ENCODE peak calls at places on chromosomes 11 and 22, in nine cellular contexts. C is IMR-90, K is stomach, N is Peyer's patch, D is suprapubic skin, A is adrenal gland, J is A549, W is transverse colon, P is body of pancreas. O is an unnamed sample. For H3K4me1 and H3K9me3, the result is how much of the 10 kb centered on the place peaks cover.

GRCh38 chr11:93603671-93604070 is 57.8 kb upstream of the CEP295 start:
- DNase-seq in C (no peak), K (no peak), A (no peak), D (no peak), P (no peak), J (no peak), W (no peak), N (no peak), O (no peak)

GRCh38 chr11:130103296-130103814 is 33.7 kb downstream of the APLP2 start:
- DNase-seq in A (no peak), W (no peak), K (no peak), C (peak), D (no peak), N (no peak), P (no peak), J (no peak), O (no peak)

GRCh38 chr22:25555506-25556060 is 8.9 kb upstream of the GRK3 start:
- DNase-seq in N (no peak), C (no peak), A (no peak), J (no peak), P (no peak), K (no peak), W (no peak), D (no peak), O (no peak)

GRCh38 chr22:17368727-17369552 is at the start of gene CECR2:
- DNase-seq in D (peak), W (peak), C (no peak), J (peak), P (peak), K (no peak), N (peak), A (peak), O (peak)

GRCh38 chr11:112334381-112334780 is 73.7 kb upstream of the PLET1 start:
- DNase-seq in W (no peak), K (no peak), A (no peak), N (no peak), C (no peak), P (no peak), D (no peak), J (no peak), O (no peak)

GRCh38 chr11:12189543-12190235 is 79.3 kb downstream of the MICAL2 start:
- DNase-seq in C (no peak), K (no peak), D (no peak), A (no peak), P (no peak), W (no peak), J (no peak), N (no peak), O (no peak)

GRCh38 chr11:112100457-112100856 is 13.8 kb downstream of the SDHD start:
- DNase-seq in K (no peak), A (no peak), D (no peak), N (no peak), W (no peak), C (peak), P (no peak), J (no peak), O (no peak)

GRCh38 chr22:21020802-21021429 is 6.0 kb downstream of the P2RX6 start:
- DNase-seq in W (no peak), D (no peak), N (no peak), J (no peak), A (no peak), P (no peak), C (no peak), K (no peak), O (no peak)

GRCh38 chr11:121722431-121723256 is 269.9 kb upstream of the SORL1-AS1 start:
- DNase-seq in N (no peak), D (peak), C (peak), A (peak), P (peak), W (peak), K (peak), J (no peak), O (peak)

GRCh38 chr11:69292221-69292648 is 1.7 kb upstream of the MYEOV start:
- DNase-seq in P (peak), K (no peak), J (peak), W (peak), A (no peak), D (no peak), N (no peak), C (no peak), O (no peak)

GRCh38 chr11:8636127-8636526 is 42.1 kb upstream of the STK33 start:
- DNase-seq in W (no peak), C (no peak), P (no peak), N (no peak), J (no peak), K (no peak), D (no peak), A (no peak), O (no peak)

GRCh38 chr22:41574847-41575381 is 14.1 kb downstream of the CSDC2 start:
- DNase-seq in A (peak), K (peak), W (peak), N (peak), J (no peak), C (peak), P (peak), D (no peak), O (peak)

GRCh38 chr11:126495281-126495680 is 139.8 kb downstream of the ST3GAL4 start:
- DNase-seq in K (no peak), A (no peak), J (no peak), P (no peak), W (no peak), C (no peak), N (peak), D (no peak), O (no peak)

GRCh38 chr11:120231963-120232362 is 8.0 kb upstream of the POU2F3 start:
- DNase-seq in W (no peak), D (no peak), N (no peak), J (no peak), K (no peak), P (no peak), A (no peak), C (no peak), O (no peak)
- TF ChIP-seq POLR2A in W (no peak), D (no peak), N (no peak), J (no peak), K (no peak), P (no peak), A (no peak), C (no peak), O (no peak)

GRCh38 chr11:60992842-60993409 is 21.4 kb downstream of the CD6 start:
- DNase-seq in C (no peak), N (peak), A (no peak), J (no peak), D (no peak), W (no peak), K (peak), P (no peak), O (peak)
- H3K4me1 ChIP-seq in C (under half), N (under half), A (under half), J (under half), D (under half), W (under half), K (under half), P (under half), O (under half)

DNA sequence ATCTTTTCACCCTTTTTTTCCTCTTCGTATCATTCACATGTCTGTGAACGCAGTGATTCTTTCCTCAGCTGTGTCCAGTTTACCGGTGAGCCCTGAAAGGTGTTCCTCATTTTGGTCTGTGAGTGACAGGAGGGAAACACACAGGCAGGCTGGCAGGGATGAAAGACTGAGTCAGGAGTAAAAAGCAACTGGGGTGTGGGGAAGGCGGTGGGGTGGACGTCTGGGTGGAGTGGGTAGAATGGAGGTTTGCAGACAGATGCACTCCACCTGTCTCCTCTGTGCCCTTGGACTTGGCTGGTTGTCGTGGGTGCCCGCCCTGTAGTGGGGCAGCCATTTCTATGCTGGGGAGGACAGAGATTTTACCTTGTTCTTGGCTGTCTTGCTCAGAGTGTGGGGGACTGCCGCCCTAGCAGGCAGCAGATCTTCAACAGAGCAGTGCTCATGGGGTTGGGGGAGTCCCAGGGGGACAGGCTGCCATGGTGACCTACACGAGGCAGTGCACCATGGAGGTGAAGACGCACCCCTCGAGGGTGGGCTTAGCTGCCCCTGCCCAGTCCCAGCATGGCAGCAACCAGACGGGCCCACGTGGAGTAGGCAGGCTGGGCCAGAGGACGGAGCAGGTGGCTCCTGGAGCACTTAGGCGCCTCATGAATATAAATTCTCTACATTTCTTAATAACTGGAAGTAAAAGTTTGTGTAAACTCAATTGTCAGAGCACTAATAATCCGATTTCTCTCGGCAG is 603.7 kb downstream of the TBC1D22A start:
- DNase-seq in D (peak), J (no peak), W (no peak), P (no peak), K (peak), A (no peak), C (no peak), N (no peak), O (no peak)
- H3K9me3 ChIP-seq in D (under half), J (under half), W (under half), P (under half), K (under half), A (under half), C (under half), N (under half), O (under half)

GRCh38 chr22:30970356-30970746 is 1.3 kb downstream of the TUG1 start:
- DNase-seq in A (no peak), W (no peak), C (no peak), N (no peak), K (no peak), D (no peak), P (no peak), J (no peak), O (no peak)

GRCh38 chr22:30964858-30965257 is 3.7 kb downstream of the MORC2 start:
- DNase-seq in W (no peak), D (no peak), N (no peak), P (no peak), J (no peak), K (no peak), A (no peak), C (no peak), O (no peak)

GRCh38 chr22:30968015-30968923 is at the start of gene MORC2:
- DNase-seq in N (no peak), K (peak), A (peak), P (peak), D (peak), C (peak), W (peak), J (peak), O (peak)

GRCh38 chr22:30969532-30970355 is 679 bp downstream of the TUG1 start:
- DNase-seq in C (peak), P (no peak), J (peak), K (peak), W (peak), A (no peak), D (no peak), N (peak), O (no peak)

DNA sequence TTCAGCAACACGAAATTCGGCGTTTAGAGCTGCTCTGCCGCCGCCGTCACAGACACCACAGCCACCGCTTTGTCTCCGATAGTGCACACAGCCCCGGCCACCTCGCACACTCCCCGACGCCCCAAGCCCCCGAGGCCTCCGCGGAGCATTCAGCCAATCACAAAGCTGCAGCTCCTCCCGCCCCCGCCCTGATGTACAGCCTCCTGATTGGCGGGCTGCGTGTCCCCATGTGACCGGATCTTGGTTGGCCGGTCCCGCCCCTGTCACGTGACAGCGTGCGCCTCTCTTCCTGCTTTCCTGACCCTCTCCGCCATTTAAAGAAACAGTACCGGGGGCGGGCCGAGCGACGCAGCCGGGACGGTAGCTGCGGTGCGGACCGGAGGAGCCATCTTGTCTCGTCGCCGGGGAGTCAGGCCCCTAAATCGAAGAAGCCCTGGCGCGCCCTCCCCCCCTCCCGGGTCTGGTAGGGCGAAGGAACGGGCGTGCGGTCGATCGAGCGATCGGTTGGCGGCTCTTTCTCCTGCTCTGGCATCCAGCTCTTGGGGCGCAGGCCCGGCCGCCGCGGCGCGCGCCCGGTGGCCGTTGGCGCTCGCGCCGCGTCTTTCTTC is at the start of gene TUG1:
- DNase-seq in D (peak), J (peak), A (peak), C (peak), P (peak), W (peak), K (peak), N (peak), O (peak)
- TF ChIP-seq POLR2A in D (peak), J (peak), A (peak), C (peak), P (peak), W (peak), K (no peak), N (peak), O (peak)

DNA sequence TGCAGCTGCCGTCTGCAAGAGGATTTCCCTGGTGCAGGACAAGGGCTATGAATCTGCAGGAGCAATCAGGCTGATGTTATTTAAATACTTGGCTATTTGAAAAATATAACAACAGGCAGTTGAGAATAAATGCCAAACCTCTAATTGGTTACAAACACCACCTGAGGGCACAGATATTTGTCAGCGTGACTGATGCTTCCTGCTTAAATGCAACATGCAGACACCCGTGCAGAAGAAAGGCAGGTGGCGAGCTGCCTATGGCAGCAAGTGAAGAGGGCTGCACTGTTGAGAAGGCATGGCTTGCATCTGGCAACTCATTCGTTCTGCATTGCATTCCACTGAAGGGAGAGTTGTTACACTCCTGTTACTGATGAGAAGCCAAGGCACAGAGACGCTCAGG is 350.6 kb downstream of the TENM4 start:
- DNase-seq in C (no peak), D (no peak), W (no peak), K (no peak), P (no peak), N (no peak), A (no peak), J (no peak), O (no peak)
- H3K4me1 ChIP-seq in C (under half), D (under half), W (under half), K (under half), P (under half), N (under half), A (under half), J (half or more), O (under half)

GRCh38 chr22:48090332-48090672 is 1327.9 kb downstream of the TBC1D22A start:
- DNase-seq in C (no peak), A (no peak), P (no peak), N (peak), W (no peak), D (no peak), J (no peak), K (no peak), O (no peak)

GRCh38 chr22:48089601-48090331 is 1327.3 kb downstream of the TBC1D22A start:
- DNase-seq in A (peak), J (no peak), N (peak), C (no peak), D (peak), P (no peak), W (no peak), K (no peak), O (peak)

GRCh38 chr22:48088226-48088625 is 1325.8 kb downstream of the TBC1D22A start:
- DNase-seq in P (no peak), W (no peak), C (no peak), D (no peak), J (no peak), K (no peak), A (no peak), N (no peak), O (no peak)

GRCh38 chr22:48091060-48091650 is 1328.7 kb downstream of the TBC1D22A start:
- DNase-seq in K (no peak), N (peak), J (no peak), W (no peak), A (no peak), C (no peak), P (no peak), D (peak), O (no peak)

DNA sequence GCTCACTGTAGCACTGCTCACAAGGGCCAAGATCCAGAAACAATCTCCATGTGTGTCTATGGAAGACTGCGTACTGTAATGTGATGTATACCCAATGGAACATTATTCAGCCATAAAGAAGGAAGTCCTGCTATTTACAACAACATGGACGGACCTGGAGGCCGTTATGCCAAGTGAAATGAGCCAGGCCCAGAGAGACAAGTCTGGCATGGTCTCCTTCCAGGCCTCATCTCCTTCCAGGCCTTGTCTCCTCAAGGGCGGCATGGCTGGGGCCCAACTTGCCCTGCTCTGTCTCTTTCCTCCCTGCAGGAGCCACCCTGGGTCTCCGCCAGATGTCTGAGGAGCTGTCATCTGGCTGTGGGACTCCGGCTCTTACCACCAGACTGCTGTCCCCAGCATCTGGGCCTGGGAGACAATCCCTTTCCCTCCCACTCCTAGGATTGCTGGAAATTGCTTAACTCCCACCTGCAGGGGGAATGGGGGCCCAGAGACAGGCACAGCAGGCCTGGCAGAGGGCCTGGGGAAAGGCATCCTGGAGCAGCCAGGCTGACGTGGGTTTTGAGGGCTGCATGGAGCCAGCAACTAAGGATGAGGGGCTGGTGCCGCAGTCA is 1326.6 kb downstream of the TBC1D22A start:
- DNase-seq in C (no peak), K (no peak), J (no peak), D (peak), W (no peak), N (no peak), P (no peak), A (peak), O (no peak)
- H3K9me3 ChIP-seq in C (under half), K (under half), J (under half), D (under half), W (under half), N (under half), P (under half), A (under half), O (under half)

DNA sequence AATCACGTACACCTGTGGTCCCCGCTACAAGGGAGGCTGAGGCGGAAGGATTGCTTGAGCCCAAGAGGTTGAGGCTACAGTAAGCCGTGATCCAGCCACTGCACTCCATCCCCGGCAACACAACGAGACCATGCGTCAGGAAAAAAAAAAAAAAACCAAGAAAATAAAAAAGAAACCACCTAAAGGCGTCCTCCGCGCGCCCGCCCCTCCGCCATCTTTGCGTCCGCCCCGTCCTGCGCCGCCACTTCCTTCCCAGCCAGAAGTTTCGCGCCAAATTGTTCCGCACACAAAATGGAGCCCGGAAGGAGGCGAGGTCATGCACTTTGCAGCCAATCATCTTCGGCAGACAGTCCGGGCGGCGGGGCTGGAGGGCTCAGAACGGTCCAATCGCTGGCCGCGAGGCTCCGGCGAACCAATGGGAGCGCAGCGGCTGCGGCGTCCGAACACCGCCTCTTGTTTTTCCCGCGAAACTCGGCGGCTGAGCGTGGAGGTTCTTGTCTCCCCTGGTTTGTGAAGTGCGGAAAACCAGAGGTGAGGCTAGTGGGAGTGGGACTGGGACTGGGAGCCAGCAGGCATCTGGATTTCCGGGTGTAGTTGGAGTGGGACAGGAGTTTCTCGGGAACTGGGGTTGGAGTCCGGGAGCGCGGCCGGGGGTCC is at the start of gene MCM5:
- DNase-seq in W (peak), A (peak), J (peak), D (peak), C (peak), N (peak), K (peak), P (peak), O (peak)
- TF ChIP-seq POLR2A in W (no peak), A (no peak), J (no peak), D (no peak), C (peak), N (no peak), K (no peak), P (peak), O (no peak)

DNA sequence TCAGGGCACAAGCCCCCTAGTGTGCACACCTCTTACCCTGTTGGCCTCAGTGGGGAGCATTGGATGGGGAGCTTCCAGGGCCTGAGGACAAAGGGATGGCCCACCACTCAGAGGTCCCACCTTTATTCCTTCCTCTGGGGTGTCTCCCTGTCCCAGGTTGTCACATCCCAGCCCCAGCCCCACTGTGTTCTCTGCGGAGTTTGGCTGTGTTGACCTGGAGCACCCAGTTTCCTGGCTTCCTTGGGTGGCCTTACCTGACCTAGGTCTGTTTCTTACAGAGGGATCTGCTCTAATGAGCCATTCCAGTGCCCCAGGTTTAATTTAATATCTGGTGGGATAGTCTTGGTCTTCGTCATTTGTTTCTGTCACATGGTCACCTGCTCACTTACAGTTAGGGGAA is 38.8 kb upstream of the HORMAD2 start:
- DNase-seq in C (no peak), K (no peak), P (no peak), J (no peak), W (no peak), N (no peak), A (no peak), D (no peak), O (no peak)
- H3K4me1 ChIP-seq in C (under half), K (under half), P (under half), J (under half), W (under half), N (under half), A (under half), D (under half), O (under half)

O was measured in ovary.